ENCODE peak calls at places on chromosomes 16 and 17, in five cellular contexts. X, S, C, Y and Q are unnamed samples.

GRCh38 chr17:61054430-61054829 is 345.2 kb upstream of the TBX2 start:
- DNase-seq in X (no peak), S (no peak), C (no peak), Y (no peak), Q (no peak)

GRCh38 chr16:14198603-14199002 is 127.5 kb downstream of the MRTFB start:
- DNase-seq in X (no peak), S (peak), C (no peak), Y (no peak), Q (no peak)

GRCh38 chr16:71853413-71853812 is 7.6 kb downstream of the ATXN1L start:
- DNase-seq in X (no peak), S (peak), C (no peak), Y (no peak), Q (no peak)

GRCh38 chr17:48134912-48135480 is 27.4 kb downstream of the SNX11 start:
- DNase-seq in X (no peak), S (peak), C (no peak), Y (no peak), Q (no peak)

GRCh38 chr16:523097-523741 is 4.3 kb upstream of the CAPN15 start:
- DNase-seq in X (no peak), S (no peak), C (no peak), Y (no peak), Q (no peak)

GRCh38 chr17:27333410-27333980 is 39.6 kb downstream of the WSB1 start:
- DNase-seq in X (no peak), S (no peak), C (no peak), Y (no peak), Q (no peak)

GRCh38 chr17:59846391-59847165 is 46.2 kb downstream of the TUBD1 start:
- DNase-seq in X (no peak), S (peak), C (peak), Y (no peak), Q (no peak)

GRCh38 chr16:86418981-86419380 is 91.3 kb upstream of the FOXF1 start:
- DNase-seq in X (no peak), S (no peak), C (no peak), Y (no peak), Q (no peak)

GRCh38 chr16:24015923-24016322 is 180.1 kb downstream of the PRKCB start:
- DNase-seq in X (no peak), S (no peak), C (no peak), Y (no peak), Q (no peak)

GRCh38 chr16:28100810-28101532 is 37.5 kb upstream of the GSG1L start:
- DNase-seq in X (no peak), S (no peak), C (no peak), Y (no peak), Q (no peak)

GRCh38 chr17:46950615-46950996 is 27.6 kb downstream of the GOSR2 start:
- DNase-seq in X (no peak), S (no peak), C (no peak), Y (no peak), Q (no peak)